ENCODE peak calls at places on chromosome 6, in seven cellular contexts. O is ovary, U is A549, D is transverse colon, K is stomach, V is tibial nerve, Y is H1. L is an unnamed sample.

GRCh38 chr6:166168616-166169548 is 1.2 kb upstream of the TBXT start:
- DNase-seq in O (no peak), U (no peak), D (no peak), K (no peak), V (no peak), Y (peak; percentile 70), L (no peak)

GRCh38 chr6:81682858-81683257 is 69.6 kb downstream of the TENT5A start:
- DNase-seq in O (no peak), U (no peak), D (no peak), K (no peak), V (no peak), Y (no peak), L (no peak)

GRCh38 chr6:26383624-26384417 is 913 bp downstream of the BTN2A2 start:
- DNase-seq in O (peak; percentile 43), U (no peak), D (peak; percentile 50), K (peak; percentile 34), V (no peak), Y (peak; percentile 57), L (no peak)

GRCh38 chr6:27777614-27778355 is 134.4 kb downstream of the OR2B2 start:
- DNase-seq in O (no peak), U (no peak), D (no peak), K (no peak), V (no peak), Y (peak; percentile 87), L (no peak)

GRCh38 chr6:165109011-165109410 is 200.4 kb downstream of the C6orf118 start:
- DNase-seq in O (no peak), U (no peak), D (no peak), K (no peak), V (no peak), Y (no peak), L (no peak)

GRCh38 chr6:136609878-136610706 is 59.9 kb upstream of the MAP7 start:
- DNase-seq in O (no peak), U (peak; percentile 83), D (peak; percentile 72), K (peak; percentile 64), V (no peak), Y (no peak), L (no peak)

GRCh38 chr6:66128238-66128637 is 421.2 kb upstream of the EYS start:
- DNase-seq in O (no peak), U (no peak), D (no peak), K (no peak), V (no peak), Y (no peak), L (no peak)

GRCh38 chr6:17292600-17293133 is 11.5 kb downstream of the RBM24 start:
- DNase-seq in O (no peak), U (no peak), D (no peak), K (no peak), V (no peak), Y (no peak), L (no peak)

GRCh38 chr6:52506502-52506875 is 70.4 kb downstream of the TRAM2 start:
- DNase-seq in O (no peak), U (no peak), D (no peak), K (no peak), V (no peak), Y (no peak), L (no peak)

GRCh38 chr6:25777031-25777430 is 22.5 kb downstream of the SLC17A4 start:
- DNase-seq in O (no peak), U (no peak), D (no peak), K (no peak), V (no peak), Y (no peak), L (no peak)

DNA sequence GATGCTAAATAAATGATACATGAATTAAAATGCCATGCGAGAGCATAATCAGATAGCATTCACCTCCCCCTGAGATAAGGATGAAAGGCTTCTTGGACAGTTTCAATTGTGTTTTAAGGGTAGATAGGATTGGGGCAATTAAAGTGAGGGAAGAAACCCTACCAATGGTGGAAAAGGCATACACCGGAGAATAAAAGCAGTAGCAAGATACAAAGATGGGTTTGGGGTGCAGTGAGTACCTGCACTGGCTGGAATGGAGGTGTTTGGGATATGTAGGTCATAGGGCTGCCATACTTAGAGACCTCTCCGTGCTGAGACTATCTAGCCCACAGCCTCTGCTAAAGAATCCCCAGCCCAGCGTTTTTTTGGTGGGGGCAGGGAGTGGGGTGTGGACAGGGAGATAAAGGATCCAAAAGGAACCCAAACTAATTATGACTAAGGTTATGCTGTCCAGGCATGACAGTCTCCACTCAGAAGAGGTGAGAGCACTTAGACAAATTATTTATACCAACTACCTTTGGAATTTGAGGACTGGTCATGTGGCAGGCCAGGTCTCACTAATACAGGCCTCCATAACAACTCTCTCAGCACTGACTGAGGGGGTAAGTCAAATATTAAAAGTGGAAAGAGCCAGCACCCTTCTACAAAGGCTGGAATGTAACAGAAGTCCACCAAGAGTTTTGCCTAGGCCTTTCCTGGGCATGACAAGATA is 280.8 kb downstream of the ADGB start:
- DNase-seq in O (no peak), U (no peak), D (no peak), K (no peak), V (no peak), Y (no peak), L (no peak)
- TF ChIP-seq EP300 in O (no peak), U (no peak), D (no peak), K (no peak), V (no peak), Y (no peak), L (no peak)

GRCh38 chr6:43796168-43796567 is 26.2 kb downstream of the VEGFA start:
- DNase-seq in O (no peak), U (no peak), D (no peak), K (no peak), V (no peak), Y (no peak), L (no peak)

GRCh38 chr6:43797919-43798318 is 27.9 kb downstream of the VEGFA start:
- DNase-seq in O (no peak), U (no peak), D (no peak), K (no peak), V (no peak), Y (no peak), L (no peak)

GRCh38 chr6:43799671-43800623 is 29.9 kb downstream of the VEGFA start:
- DNase-seq in O (no peak), U (no peak), D (no peak), K (no peak), V (no peak), Y (no peak), L (no peak)

GRCh38 chr6:43798688-43799444 is 28.9 kb downstream of the VEGFA start:
- DNase-seq in O (no peak), U (peak; percentile 50), D (peak; percentile 90), K (peak; percentile 92), V (no peak), Y (no peak), L (no peak)

GRCh38 chr6:43796910-43797890 is 27.2 kb downstream of the VEGFA start:
- DNase-seq in O (no peak), U (no peak), D (no peak), K (no peak), V (no peak), Y (no peak), L (no peak)
- TF ChIP-seq CTCF in O (no peak), U (no peak), D (no peak), K (no peak), V (no peak), Y (no peak), L (no peak)

DNA sequence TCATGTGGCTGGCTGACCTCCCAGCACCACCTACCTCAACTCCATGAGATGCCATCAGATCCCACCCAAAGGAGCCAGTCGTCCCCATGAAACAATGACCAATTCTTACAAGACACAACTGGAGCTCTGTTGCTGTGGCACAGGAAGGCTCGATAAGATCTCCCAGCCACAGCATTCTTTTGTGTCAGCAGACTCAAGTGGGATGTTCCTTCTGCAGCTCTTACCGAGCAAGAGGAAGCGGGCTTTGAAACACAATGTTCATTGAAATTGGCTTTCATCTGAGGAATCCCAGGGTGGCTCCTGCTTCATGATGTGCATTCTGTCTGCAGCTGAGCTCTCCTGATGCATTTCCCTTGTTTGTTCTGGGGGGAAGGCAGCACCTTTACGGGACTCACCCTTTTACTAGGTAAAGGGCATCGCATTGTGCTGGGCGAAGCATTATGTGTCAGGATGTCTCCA is 222.0 kb upstream of the SGK1 start:
- DNase-seq in O (no peak), U (no peak), D (no peak), K (no peak), V (no peak), Y (no peak), L (no peak)
- TF ChIP-seq EP300 in O (no peak), U (no peak), D (no peak), K (no peak), V (peak; percentile 62), Y (no peak), L (no peak)

GRCh38 chr6:164097557-164098398 is 683.3 kb downstream of the QKI start:
- DNase-seq in O (no peak), U (no peak), D (no peak), K (no peak), V (no peak), Y (no peak), L (no peak)
- TF ChIP-seq CTCF in O (no peak), U (no peak), D (no peak), K (no peak), V (no peak), Y (peak; percentile 41), L (no peak)

DNA sequence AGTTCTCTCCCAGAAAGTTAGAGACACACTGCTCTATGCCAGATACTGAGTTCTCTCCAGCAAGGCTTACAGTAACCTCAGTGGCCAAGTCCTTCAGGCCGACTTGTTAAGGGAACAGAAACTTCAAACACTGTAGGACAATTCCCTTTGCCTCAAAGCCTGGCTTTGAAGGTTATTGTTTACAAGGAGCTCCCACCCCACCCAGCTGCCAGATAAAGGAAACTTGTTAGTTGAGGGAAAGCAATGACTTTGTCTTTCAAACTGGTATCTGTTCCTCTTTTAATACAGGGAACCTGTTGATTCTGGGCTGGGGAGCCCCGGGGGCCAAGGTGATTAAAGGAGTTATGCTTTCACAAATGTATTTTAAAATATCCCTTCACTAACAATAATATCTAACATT is 27.7 kb upstream of the CDKN1A start:
- DNase-seq in O (no peak), U (no peak), D (peak; percentile 51), K (no peak), V (no peak), Y (no peak), L (no peak)
- TF ChIP-seq EP300 in O (no peak), U (no peak), D (no peak), K (no peak), V (no peak), Y (no peak), L (no peak)

GRCh38 chr6:146381486-146381885 is 162.1 kb upstream of the RAB32 start:
- DNase-seq in O (no peak), U (no peak), D (no peak), K (no peak), V (no peak), Y (no peak), L (no peak)
- TF ChIP-seq CTCF in O (no peak), U (no peak), D (no peak), K (no peak), V (no peak), Y (no peak), L (no peak)

DNA sequence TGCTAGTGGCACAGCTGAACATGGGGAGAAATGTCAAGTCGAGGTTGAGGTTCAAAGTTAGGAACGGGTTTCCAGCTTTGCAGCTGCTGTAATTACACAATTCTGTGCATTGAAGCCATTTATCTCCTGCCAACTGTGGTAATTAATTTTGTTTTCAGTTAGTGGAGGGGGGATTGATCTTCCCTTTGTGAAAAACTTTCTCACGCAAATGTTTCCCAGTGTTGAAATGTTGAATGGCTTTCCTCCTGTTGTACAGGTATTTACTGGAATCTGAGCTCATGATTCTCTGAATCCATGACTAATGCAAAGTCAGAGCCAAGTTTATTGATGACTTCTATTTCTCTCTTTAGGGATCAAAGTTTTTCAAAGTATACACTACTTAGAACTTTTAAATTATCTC is 198.4 kb upstream of the SLC35B3 start:
- DNase-seq in O (no peak), U (no peak), D (no peak), K (no peak), V (no peak), Y (no peak), L (no peak)
- TF ChIP-seq EP300 in O (no peak), U (no peak), D (no peak), K (no peak), V (no peak), Y (no peak), L (no peak)

L was measured in suprapubic skin.